ENCODE peak calls at places on chromosomes 11 and 22, in five cellular contexts. X, N, P, B and V are unnamed samples.

GRCh38 chr11:127493330-127493729 is 492.8 kb upstream of the KIRREL3 start:
- DNase-seq in B (no peak), N (no peak), X (peak), P (no peak), V (no peak)

GRCh38 chr22:48867891-48868290 is 959.8 kb downstream of the BRD1 start:
- DNase-seq in B (peak), P (no peak), N (no peak), X (no peak), V (no peak)

GRCh38 chr11:28559497-28559896 is 451.3 kb downstream of the METTL15 start:
- DNase-seq in N (no peak), B (no peak), X (peak), P (no peak), V (no peak)

GRCh38 chr11:122355968-122356367 is 240.0 kb upstream of the BLID start:
- DNase-seq in N (no peak), B (no peak), X (no peak), P (no peak), V (no peak)

GRCh38 chr11:119726585-119727522 is 2.1 kb downstream of the NECTIN1 start:
- DNase-seq in X (no peak), B (no peak), P (no peak), N (no peak), V (no peak)

GRCh38 chr11:14267861-14268635 is 90.9 kb downstream of the RRAS2 start:
- DNase-seq in N (no peak), P (no peak), B (no peak), X (no peak), V (no peak)

GRCh38 chr11:95338430-95338991 is 107.5 kb upstream of the SESN3 start:
- DNase-seq in X (peak), P (peak), N (peak), B (peak), V (peak)

GRCh38 chr22:25489947-25490346 is 74.5 kb upstream of the GRK3 start:
- DNase-seq in X (no peak), B (no peak), P (no peak), N (no peak), V (no peak)

GRCh38 chr11:5349550-5349949 is 1.8 kb upstream of the OR51B6 start:
- DNase-seq in N (no peak), B (no peak), P (no peak), X (no peak), V (no peak)

GRCh38 chr11:5460983-5461621 is 12.0 kb downstream of the OR51I2 start:
- DNase-seq in P (no peak), N (no peak), B (no peak), X (no peak), V (no peak)

GRCh38 chr11:34501500-34501899 is 12.1 kb downstream of the ELF5 start:
- DNase-seq in X (peak), B (no peak), P (no peak), N (no peak), V (peak)

GRCh38 chr11:87432006-87432405 is 394.3 kb downstream of the TMEM135 start:
- DNase-seq in N (no peak), P (no peak), B (no peak), X (peak), V (no peak)

GRCh38 chr11:134027671-134028070 is 41.2 kb upstream of the JAM3 start:
- DNase-seq in N (no peak), B (no peak), P (no peak), X (no peak), V (no peak)

GRCh38 chr11:86638673-86639072 is 33.7 kb downstream of the ME3 start:
- DNase-seq in P (no peak), N (no peak), X (no peak), B (no peak), V (no peak)

GRCh38 chr11:35158371-35159081 is 19.6 kb downstream of the CD44 start:
- DNase-seq in B (peak), X (no peak), N (peak), P (peak), V (no peak)

GRCh38 chr22:39223091-39223710 is 21.6 kb downstream of the PDGFB start:
- DNase-seq in N (no peak), P (no peak), B (no peak), X (no peak), V (no peak)

GRCh38 chr11:14390669-14391068 is 31.7 kb upstream of the RRAS2 start:
- DNase-seq in B (no peak), N (no peak), X (no peak), P (no peak), V (no peak)

GRCh38 chr11:95143106-95143681 is 53.5 kb downstream of the ENDOD1 start:
- DNase-seq in B (no peak), X (peak), P (no peak), N (no peak), V (no peak)

GRCh38 chr22:25148149-25148691 is 51.4 kb upstream of the CRYBB3 start:
- DNase-seq in P (no peak), N (peak), X (no peak), B (peak), V (peak)

GRCh38 chr11:22581354-22581753 is 44.3 kb downstream of the FANCF start:
- DNase-seq in N (no peak), P (no peak), X (no peak), B (no peak), V (no peak)

GRCh38 chr11:72297828-72298227 is 53.9 kb upstream of the PHOX2A start:
- DNase-seq in B (no peak), N (no peak), X (no peak), P (no peak), V (no peak)

GRCh38 chr11:18527512-18527911 is 770 bp upstream of the TSG101 start:
- DNase-seq in B (no peak), N (no peak), X (peak), P (no peak), V (no peak)

GRCh38 chr11:96474263-96474662 is 84.5 kb downstream of the JRKL start:
- DNase-seq in N (no peak), X (no peak), P (no peak), B (no peak), V (no peak)

GRCh38 chr11:97965849-97966646 is 1054.7 kb upstream of the CNTN5 start:
- DNase-seq in P (no peak), X (peak), N (no peak), B (no peak), V (no peak)

GRCh38 chr11:134541355-134541754 is 129.3 kb upstream of the B3GAT1 start:
- DNase-seq in B (no peak), N (no peak), X (no peak), P (peak), V (no peak)

GRCh38 chr11:8081591-8082021 is 595 bp downstream of the TUB start:
- DNase-seq in P (no peak), N (no peak), B (no peak), X (peak), V (no peak)

GRCh38 chr11:60900673-60901404 is 5.5 kb downstream of the PRPF19 start:
- DNase-seq in X (no peak), N (no peak), P (peak), B (peak), V (no peak)

GRCh38 chr11:68857037-68857586 is 15.4 kb upstream of the CPT1A start:
- DNase-seq in X (no peak), P (no peak), B (no peak), N (no peak), V (no peak)

GRCh38 chr11:726278-726915 is 20.4 kb downstream of the EPS8L2 start:
- DNase-seq in P (no peak), N (peak), B (peak), X (peak), V (peak)

GRCh38 chr11:119236891-119237290 is 30.8 kb downstream of the CBL start:
- DNase-seq in N (no peak), P (no peak), B (no peak), X (peak), V (no peak)

GRCh38 chr22:37044634-37045625 is 6.6 kb upstream of the KCTD17 start:
- DNase-seq in B (no peak), X (peak), N (no peak), P (no peak), V (no peak)

GRCh38 chr11:84291996-84292395 is 1005.8 kb upstream of the CCDC90B start:
- DNase-seq in B (no peak), X (peak), N (no peak), P (no peak), V (no peak)

GRCh38 chr22:38223289-38223960 is 21.6 kb downstream of the MAFF start:
- DNase-seq in N (no peak), X (no peak), B (no peak), P (no peak), V (peak)

GRCh38 chr22:49503321-49503720 is 324.4 kb downstream of the BRD1 start:
- DNase-seq in N (no peak), B (no peak), X (no peak), P (no peak), V (no peak)

GRCh38 chr11:36034572-36035331 is 90.9 kb downstream of the LDLRAD3 start:
- DNase-seq in X (peak), N (no peak), B (no peak), P (no peak), V (no peak)

GRCh38 chr11:46966773-46967172 is 30.2 kb downstream of the CSTPP1 start:
- DNase-seq in N (no peak), X (no peak), B (no peak), P (no peak), V (no peak)

GRCh38 chr11:134517621-134518293 is 105.7 kb upstream of the B3GAT1 start:
- DNase-seq in B (peak), P (peak), N (peak), X (no peak), V (no peak)

DNA sequence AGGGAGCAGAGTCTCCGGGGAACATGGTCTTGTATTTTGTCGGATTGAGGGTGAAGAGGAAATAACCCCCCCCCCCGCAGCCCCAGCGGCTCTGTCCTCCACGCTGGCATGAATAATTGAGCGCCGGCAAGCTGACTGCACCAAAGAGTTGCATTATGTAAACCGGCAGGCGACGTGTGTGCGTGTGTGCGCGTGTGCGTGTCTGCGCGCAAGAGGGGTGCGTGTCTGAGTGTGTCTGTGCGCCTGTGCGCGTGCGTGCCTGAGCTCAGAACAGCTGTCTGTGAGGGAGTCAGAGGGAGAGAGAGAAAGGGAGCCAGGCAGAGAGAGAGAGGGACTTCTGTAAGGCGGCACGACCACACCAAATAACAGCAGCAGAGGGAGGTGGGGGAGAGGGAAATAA is 94.4 kb downstream of the SCN3B start:
- DNase-seq in X (peak), P (peak), N (no peak), B (peak), V (peak)
- H3K4me3 ChIP-seq in X (peak), P (peak), N (peak), B (no peak), V (peak)

GRCh38 chr11:45266693-45267451 is 19.3 kb downstream of the SYT13 start:
- DNase-seq in B (no peak), N (peak), P (no peak), X (no peak), V (no peak)
- TF ChIP-seq POLR2A in B (no peak), N (no peak), P (no peak), X (no peak), V (no peak)

DNA sequence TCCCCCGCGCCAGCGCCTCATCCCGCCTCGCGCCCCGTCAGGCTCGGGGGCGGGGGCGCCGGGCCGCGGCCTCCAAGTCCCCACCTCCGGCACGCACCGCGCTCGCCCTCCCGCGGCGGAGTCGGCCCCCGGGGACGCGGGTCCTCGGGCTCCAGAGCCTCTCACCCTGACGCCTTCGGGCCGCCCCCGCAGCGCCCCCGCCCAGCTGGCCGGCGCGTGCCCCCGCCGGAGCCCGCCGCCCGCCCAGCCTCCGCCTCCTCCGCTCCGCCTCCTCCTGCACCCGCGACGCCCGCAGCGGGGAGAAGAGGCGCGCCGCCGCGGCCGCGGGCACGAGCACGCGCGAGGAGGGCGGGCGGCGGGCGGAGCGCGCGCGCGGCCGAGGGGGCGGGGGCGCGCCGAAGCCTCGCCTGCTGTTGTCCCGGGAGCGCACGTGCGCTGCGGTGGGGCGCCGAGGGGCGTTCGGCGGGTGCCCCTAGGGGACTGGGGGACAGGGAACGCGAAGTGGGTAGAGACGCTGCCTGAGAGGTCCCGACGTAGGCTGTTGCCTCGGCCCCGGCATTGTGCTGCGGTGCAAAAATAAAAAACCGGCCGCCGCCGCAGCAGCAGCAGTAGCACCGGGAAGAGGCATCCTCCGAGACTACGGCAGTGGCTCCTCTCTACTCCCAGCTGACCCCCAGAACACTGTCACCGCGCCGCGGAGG is 87.4 kb upstream of the ARHGAP32 start:
- DNase-seq in B (peak), N (peak), X (peak), P (peak), V (peak)
- TF ChIP-seq CTCF in B (no peak), N (no peak), X (peak), P (no peak), V (no peak)

GRCh38 chr11:118219244-118219643 is 5.6 kb downstream of the JAML start:
- DNase-seq in X (no peak), B (no peak), N (no peak), P (no peak), V (no peak)
- H3K4me3 ChIP-seq in X (no peak), B (no peak), N (no peak), P (no peak), V (no peak)

GRCh38 chr11:11978792-11979486 is 29.5 kb downstream of the DKK3 start:
- DNase-seq in B (peak), X (peak), N (peak), P (peak), V (peak)
- TF ChIP-seq POLR2A in B (no peak), X (no peak), N (no peak), P (no peak), V (no peak)